ENCODE peak calls at places on chromosomes 1 and 21, in eight cellular contexts. R is H1, K is A549, L is endothelial cell of umbilical vein, B is K562, J is SK-N-SH, D is GM12878, W is HepG2. P is an unnamed sample.
A peak's percentile ranks its signal among the peaks of the same experiment; 100 is the strongest.

GRCh38 chr21:38351961-38352521 is 95.2 kb downstream of the KCNJ15 start:
- DNase-seq in B (no peak), D (no peak), W (no peak), J (no peak), K (peak; percentile 3), L (peak; percentile 72), R (no peak), P (no peak)

GRCh38 chr1:50106095-50106761 is 2.5 kb upstream of the ELAVL4 start:
- DNase-seq in B (no peak), J (peak; percentile 24), R (no peak), W (no peak), L (no peak), D (no peak), K (no peak), P (no peak)

GRCh38 chr1:1253314-1253713 is 6.8 kb upstream of the C1QTNF12 start:
- DNase-seq in B (no peak), D (no peak), W (no peak), K (no peak), L (no peak), R (no peak), J (no peak), P (no peak)

GRCh38 chr1:226967665-226968064 is 27.6 kb downstream of the COQ8A start:
- DNase-seq in W (no peak), J (no peak), R (no peak), D (no peak), K (no peak), L (no peak), B (no peak), P (no peak)

GRCh38 chr1:21341022-21341421 is 50.8 kb upstream of the ECE1 start:
- DNase-seq in R (no peak), K (no peak), L (peak; percentile 37), D (no peak), J (peak; percentile 57), B (no peak), W (no peak), P (no peak)

GRCh38 chr1:27520651-27521050 is 30.7 kb upstream of the WASF2 start:
- DNase-seq in B (no peak), L (no peak), R (no peak), D (no peak), W (peak; percentile 47), K (no peak), J (no peak), P (no peak)

GRCh38 chr1:101567582-101568189 is 330.9 kb downstream of the S1PR1 start:
- DNase-seq in D (no peak), J (peak; percentile 47), L (peak; percentile 42), W (peak; percentile 3), B (peak; percentile 29), K (peak; percentile 1), R (peak; percentile 50), P (peak; percentile 2)

GRCh38 chr1:228152097-228152917 is 2.6 kb downstream of the GJC2 start:
- DNase-seq in J (peak; percentile 8), W (no peak), R (no peak), B (no peak), L (no peak), K (no peak), D (no peak), P (no peak)

GRCh38 chr1:118995312-118996016 is 7.3 kb upstream of the TBX15 start:
- DNase-seq in K (no peak), R (no peak), J (no peak), W (no peak), B (no peak), L (no peak), D (no peak), P (no peak)

GRCh38 chr1:56688522-56689026 is 43.5 kb downstream of the PRKAA2 start:
- DNase-seq in B (no peak), D (peak; percentile 1), L (peak; percentile 79), J (no peak), R (no peak), W (peak; percentile 96), K (peak; percentile 73), P (peak; percentile 96)

GRCh38 chr1:181126871-181127587 is 38.5 kb downstream of the IER5 start:
- DNase-seq in W (peak; percentile 36), J (peak; percentile 38), D (no peak), B (peak; percentile 66), R (no peak), L (no peak), K (no peak), P (no peak)

GRCh38 chr1:173861731-173862145 is 6.1 kb downstream of the GAS5 start:
- DNase-seq in R (peak; percentile 54), W (no peak), L (no peak), B (peak; percentile 64), D (no peak), J (no peak), K (no peak), P (no peak)

GRCh38 chr1:42784946-42785693 is at the start of gene TMEM269:
- DNase-seq in D (no peak), J (peak; percentile 27), W (no peak), L (peak; percentile 38), R (no peak), B (no peak), K (no peak), P (no peak)

GRCh38 chr1:199009447-199009846 is 370.6 kb downstream of the PTPRC start:
- DNase-seq in L (no peak), K (no peak), R (no peak), B (no peak), J (no peak), D (peak; percentile 48), W (no peak), P (no peak)

GRCh38 chr1:26724938-26725337 is 29.1 kb downstream of the ARID1A start:
- DNase-seq in L (no peak), W (no peak), R (no peak), B (no peak), K (no peak), D (no peak), J (no peak), P (no peak)

GRCh38 chr1:18926315-18927081 is 24.1 kb upstream of the ALDH4A1 start:
- DNase-seq in B (peak; percentile 62), L (peak; percentile 95), D (peak; percentile 80), J (no peak), R (no peak), W (no peak), K (peak; percentile 84), P (peak; percentile 93)

DNA sequence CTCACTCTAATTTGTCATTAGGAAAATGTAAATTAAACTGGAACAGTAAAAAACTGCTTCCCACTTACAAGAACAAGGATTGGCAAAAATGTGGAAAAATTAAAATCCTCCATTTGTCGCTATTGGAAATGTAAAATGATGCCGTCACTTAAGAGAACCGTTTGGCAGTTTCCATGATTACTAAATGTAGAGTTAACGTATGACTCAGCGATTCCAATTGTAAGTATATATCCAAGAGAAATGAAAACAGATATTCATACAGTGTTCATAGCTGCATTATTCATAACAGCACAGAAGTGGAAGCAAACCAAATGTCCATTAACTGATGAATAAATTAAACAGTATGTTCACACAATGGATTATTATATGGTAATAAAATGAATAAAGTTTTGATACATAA is 971.0 kb downstream of the AMY1C start:
- DNase-seq in R (no peak), B (no peak), D (no peak), L (no peak), W (no peak), K (no peak), J (no peak), P (no peak)
- H3K4me2 ChIP-seq in R (no peak overlapping the region), B (no peak overlapping the region), D (no peak overlapping the region), L (no peak overlapping the region), W (no peak overlapping the region), K (no peak overlapping the region), J (no peak overlapping the region), P (no peak overlapping the region)

GRCh38 chr1:66393586-66394334 is 140.2 kb upstream of the SGIP1 start:
- DNase-seq in J (no peak), R (no peak), D (no peak), B (no peak), K (no peak), W (no peak), L (no peak), P (no peak)

GRCh38 chr1:66397192-66397591 is 136.8 kb upstream of the SGIP1 start:
- DNase-seq in W (no peak), B (no peak), K (no peak), R (no peak), L (no peak), D (no peak), J (no peak), P (no peak)

GRCh38 chr1:66395202-66396061 is 138.5 kb upstream of the SGIP1 start:
- DNase-seq in J (no peak), L (no peak), B (no peak), R (no peak), D (no peak), W (no peak), K (no peak), P (no peak)

GRCh38 chr1:66394603-66395002 is 139.3 kb upstream of the SGIP1 start:
- DNase-seq in L (no peak), B (no peak), R (no peak), D (no peak), K (no peak), W (no peak), J (no peak), P (no peak)

DNA sequence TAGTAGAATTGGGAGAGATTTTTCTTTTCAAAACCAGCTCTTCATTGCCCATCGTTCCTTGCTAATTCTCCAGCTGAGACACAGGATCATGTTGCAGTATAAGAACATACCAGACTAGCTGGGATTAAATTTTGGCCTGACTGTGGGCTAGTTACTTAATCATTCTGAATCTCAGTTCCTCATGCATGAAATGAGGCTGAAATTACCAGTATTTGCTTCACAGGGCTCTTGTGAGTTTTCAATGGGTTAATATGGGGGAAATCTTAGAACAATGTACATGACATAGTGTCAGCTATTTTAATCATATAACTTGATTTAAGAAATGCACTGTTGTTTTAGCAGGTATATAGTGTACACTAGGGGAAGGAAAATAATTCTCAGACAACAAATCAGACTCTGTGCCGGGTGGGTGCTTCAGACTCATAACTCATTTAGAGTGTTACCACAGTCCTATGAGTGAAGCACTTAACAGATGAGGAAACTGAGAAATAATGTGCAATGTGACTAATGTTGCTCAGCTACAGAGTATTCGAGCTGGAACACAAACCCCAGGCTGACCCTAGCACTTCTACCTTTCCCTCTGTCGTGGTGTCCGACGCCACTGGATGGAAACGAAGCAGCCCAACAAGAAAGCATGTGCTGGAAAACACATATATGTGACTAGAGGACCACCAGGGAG is 137.6 kb upstream of the SGIP1 start:
- DNase-seq in J (no peak), B (no peak), D (peak; percentile 71), R (no peak), K (no peak), W (no peak), L (no peak), P (no peak)
- TF ChIP-seq MAX in J (no peak), B (no peak), D (no peak), R (no peak), K (no peak), W (no peak), L (no peak), P (no peak)

GRCh38 chr1:178532392-178532791 is 19.5 kb downstream of the TEX35 start:
- DNase-seq in J (peak; percentile 84), R (peak; percentile 94), B (peak; percentile 85), K (peak; percentile 94), L (peak; percentile 82), D (no peak), W (peak; percentile 57), P (peak; percentile 68)
- H3K4me2 ChIP-seq in J (peak overlapping the region; percentile 34), R (peak overlapping the region; percentile 41), B (no peak overlapping the region), K (peak overlapping the region; percentile 56), L (peak overlapping the region; percentile 62), D (no peak overlapping the region), W (peak overlapping the region; percentile 93), P (peak overlapping the region; percentile 60)

DNA sequence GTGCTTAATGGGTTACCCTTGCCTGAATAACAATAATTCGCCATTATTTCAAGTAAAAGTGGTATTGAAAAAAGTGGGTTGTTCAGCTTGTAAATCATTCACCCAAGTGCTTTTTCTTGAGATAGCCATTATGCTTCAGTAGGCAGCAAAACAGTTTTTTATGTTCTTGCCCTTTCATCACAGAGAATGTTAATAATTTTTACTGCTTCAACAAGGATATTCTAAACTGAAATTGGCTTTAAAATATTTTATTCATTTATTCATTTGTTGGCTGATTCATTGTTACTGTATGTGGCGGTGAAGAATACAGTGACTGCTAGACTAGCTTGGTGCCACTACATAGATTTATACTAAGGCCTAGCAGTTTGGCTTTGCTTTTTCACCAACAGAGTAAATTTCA is 121.5 kb downstream of the OLFML2B start:
- DNase-seq in L (no peak), W (no peak), B (no peak), J (no peak), K (no peak), R (no peak), D (no peak), P (no peak)
- TF ChIP-seq MAX in L (no peak), W (no peak), B (no peak), J (no peak), K (no peak), R (no peak), D (no peak), P (no peak)